ENCODE peak calls at places on chromosome 9, in five cellular contexts. V is midbrain; Y is stimulated activated CD4-positive, alpha-beta T cell treated with anti-CD3 and anti-CD28 coated beads, Interleukin-12 subunit alpha, Interleukin-12 subunit beta, amount 100 ng/mL, for 4 hours; C is stimulated activated CD8-positive, alpha-beta memory T cell treated with anti-CD3 and anti-CD28 coated beads, Interleukin-12 subunit alpha, Interleukin-12 subunit beta, amount 100 ng/mL, for 4 hours; G is activated CD4-positive, CD25-positive, alpha-beta regulatory T cell treated with anti-CD3 and anti-CD28 coated beads, Interleukin-2, amount 50 U/mL, for 72 hours. P is an unnamed sample.

GRCh38 chr9:115225459-115226116 is 107.6 kb upstream of the TNC start:
- DNase-seq in G (no peak), V (peak), Y (no peak), C (no peak), P (peak)

GRCh38 chr9:79213417-79214125 is 358.2 kb upstream of the TLE4 start:
- DNase-seq in G (no peak), V (no peak), Y (no peak), C (no peak), P (no peak)

GRCh38 chr9:35398651-35399335 is 91.1 kb upstream of the RUSC2 start:
- DNase-seq in V (no peak), G (no peak), C (no peak), Y (no peak), P (no peak)

GRCh38 chr9:136119259-136120118 is 814 bp upstream of the TMEM250 start:
- DNase-seq in V (no peak), C (no peak), G (no peak), Y (no peak), P (no peak)

GRCh38 chr9:115008536-115008935 is 78.1 kb upstream of the TNFSF8 start:
- DNase-seq in V (no peak), C (no peak), G (no peak), Y (no peak), P (no peak)

GRCh38 chr9:69535296-69535832 is 136.8 kb downstream of the APBA1 start:
- DNase-seq in C (no peak), G (no peak), Y (no peak), V (no peak), P (no peak)

GRCh38 chr9:84500218-84500617 is 159.7 kb upstream of the SLC28A3 start:
- DNase-seq in Y (no peak), G (no peak), V (no peak), C (no peak), P (no peak)

GRCh38 chr9:97425992-97426336 is 14.1 kb downstream of the TDRD7 start:
- DNase-seq in V (no peak), G (no peak), Y (no peak), C (no peak), P (no peak)

GRCh38 chr9:98495530-98495929 is 213.2 kb downstream of the GABBR2 start:
- DNase-seq in V (no peak), G (no peak), Y (no peak), C (no peak), P (no peak)

P was measured in putamen.